ENCODE peak calls at places on chromosome 11, in eight cellular contexts. E is dorsolateral prefrontal cortex; F is BE2C; Y is WERI-Rb-1; M is heart left ventricle; C is heart right ventricle; D is CD4-positive, alpha-beta T cell; B is PC-9. W is an unnamed sample. For H3K27me3, the result is how much of the 10 kb centered on the place peaks cover.

GRCh38 chr11:98616256-98616655 is 404.5 kb upstream of the CNTN5 start:
- DNase-seq in E (no peak), F (no peak), Y (no peak), M (no peak), C (no peak), D (no peak), B (no peak), W (no peak)

GRCh38 chr11:11998091-11998781 is 10.2 kb downstream of the DKK3 start:
- DNase-seq in E (no peak), F (no peak), Y (no peak), M (no peak), C (no peak), D (no peak), B (no peak), W (no peak)

GRCh38 chr11:88169481-88169880 is 5.8 kb downstream of the RAB38 start:
- DNase-seq in E (no peak), F (no peak), Y (no peak), M (no peak), C (no peak), D (no peak), B (no peak), W (no peak)

GRCh38 chr11:69115586-69116560 is 39.9 kb upstream of the SMIM38 start:
- DNase-seq in E (no peak), F (no peak), Y (no peak), M (peak), C (peak), D (no peak), B (peak), W (no peak)

GRCh38 chr11:94309757-94310156 is 5.4 kb downstream of the IZUMO1R start:
- DNase-seq in E (no peak), F (no peak), Y (no peak), M (no peak), C (no peak), D (no peak), B (no peak), W (no peak)

GRCh38 chr11:2509481-2510001 is 64.7 kb downstream of the KCNQ1 start:
- DNase-seq in E (no peak), F (no peak), Y (no peak), M (peak), C (peak), D (no peak), B (no peak), W (peak)

GRCh38 chr11:117839234-117839882 is 14.8 kb upstream of the FXYD2 start:
- DNase-seq in E (no peak), F (no peak), Y (no peak), M (peak), C (peak), D (no peak), B (no peak), W (no peak)

GRCh38 chr11:68839953-68840641 is 1.6 kb downstream of the CPT1A start:
- DNase-seq in E (no peak), F (peak), Y (no peak), M (no peak), C (no peak), D (no peak), B (no peak), W (no peak)

GRCh38 chr11:23399995-23400394 is 539.7 kb upstream of the CCDC179 start:
- DNase-seq in E (no peak), F (no peak), Y (no peak), M (peak), C (no peak), D (no peak), B (no peak), W (no peak)

GRCh38 chr11:14538926-14539554 is 18.9 kb upstream of the PSMA1 start:
- DNase-seq in E (no peak), F (no peak), Y (no peak), M (no peak), C (no peak), D (no peak), B (no peak), W (no peak)
- TF ChIP-seq CTCF in E (no peak), F (no peak), Y (no peak), M (no peak), C (no peak), D (no peak), B (no peak), W (no peak)

GRCh38 chr11:65185869-65186341 is 4.2 kb downstream of the CAPN1 start:
- DNase-seq in E (no peak), F (no peak), Y (no peak), M (no peak), C (no peak), D (no peak), B (no peak), W (no peak)

GRCh38 chr11:65183201-65183891 is 1.6 kb downstream of the CAPN1 start:
- DNase-seq in E (no peak), F (no peak), Y (no peak), M (no peak), C (no peak), D (no peak), B (peak), W (no peak)

GRCh38 chr11:65184146-65184545 is 2.4 kb downstream of the CAPN1 start:
- DNase-seq in E (no peak), F (no peak), Y (no peak), M (no peak), C (no peak), D (no peak), B (no peak), W (no peak)

GRCh38 chr11:65186701-65187100 is 5.0 kb downstream of the CAPN1 start:
- DNase-seq in E (no peak), F (no peak), Y (no peak), M (no peak), C (no peak), D (no peak), B (no peak), W (no peak)

DNA sequence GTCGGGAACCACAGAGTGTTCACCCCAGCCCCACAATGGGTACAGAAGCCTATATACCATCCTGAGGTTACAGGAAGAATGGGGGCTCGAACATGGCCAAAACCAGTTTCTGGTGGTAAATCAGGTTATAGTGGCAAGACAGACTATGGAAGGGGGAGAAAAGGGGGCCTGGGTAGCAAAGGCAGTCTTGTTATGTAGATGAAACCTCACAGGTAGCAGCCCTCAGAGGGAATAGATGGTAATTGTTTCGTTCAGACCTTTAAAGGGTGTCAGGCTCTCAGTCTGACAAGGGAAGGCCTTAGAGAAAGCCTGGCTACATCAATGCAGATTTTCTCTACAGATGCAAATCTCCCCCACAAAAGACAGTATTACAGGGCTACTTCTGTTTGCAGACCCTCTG is 3.4 kb downstream of the CAPN1 start:
- DNase-seq in E (no peak), F (no peak), Y (no peak), M (no peak), C (no peak), D (no peak), B (no peak), W (no peak)
- H3K27me3 ChIP-seq in E (under half), F (under half), Y (under half), M (under half), C (under half), D (under half), B (under half), W (under half)

DNA sequence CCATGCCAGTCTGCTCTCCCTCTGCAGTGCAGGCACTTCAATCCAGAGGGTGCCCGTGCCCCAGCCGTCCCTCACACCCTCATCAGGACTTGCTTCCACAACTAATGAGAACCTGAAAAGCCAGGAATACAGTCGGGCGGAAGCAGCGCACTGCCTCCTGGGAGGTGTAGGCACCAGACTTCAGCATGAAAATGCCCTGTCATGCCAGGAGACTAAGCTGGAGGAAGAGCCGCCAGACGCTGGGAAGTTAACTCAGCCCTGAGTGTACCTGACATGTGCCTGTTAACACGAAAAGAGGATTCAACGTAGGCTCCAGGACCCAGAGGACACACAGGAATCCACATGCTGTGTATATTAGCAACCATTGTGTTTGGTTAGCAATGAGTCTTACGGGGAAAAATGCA is 40.0 kb upstream of the FLI1 start:
- DNase-seq in E (no peak), F (no peak), Y (no peak), M (peak), C (peak), D (no peak), B (peak), W (peak)
- TF ChIP-seq CTCF in E (no peak), F (no peak), Y (no peak), M (no peak), C (no peak), D (no peak), B (no peak), W (no peak)

DNA sequence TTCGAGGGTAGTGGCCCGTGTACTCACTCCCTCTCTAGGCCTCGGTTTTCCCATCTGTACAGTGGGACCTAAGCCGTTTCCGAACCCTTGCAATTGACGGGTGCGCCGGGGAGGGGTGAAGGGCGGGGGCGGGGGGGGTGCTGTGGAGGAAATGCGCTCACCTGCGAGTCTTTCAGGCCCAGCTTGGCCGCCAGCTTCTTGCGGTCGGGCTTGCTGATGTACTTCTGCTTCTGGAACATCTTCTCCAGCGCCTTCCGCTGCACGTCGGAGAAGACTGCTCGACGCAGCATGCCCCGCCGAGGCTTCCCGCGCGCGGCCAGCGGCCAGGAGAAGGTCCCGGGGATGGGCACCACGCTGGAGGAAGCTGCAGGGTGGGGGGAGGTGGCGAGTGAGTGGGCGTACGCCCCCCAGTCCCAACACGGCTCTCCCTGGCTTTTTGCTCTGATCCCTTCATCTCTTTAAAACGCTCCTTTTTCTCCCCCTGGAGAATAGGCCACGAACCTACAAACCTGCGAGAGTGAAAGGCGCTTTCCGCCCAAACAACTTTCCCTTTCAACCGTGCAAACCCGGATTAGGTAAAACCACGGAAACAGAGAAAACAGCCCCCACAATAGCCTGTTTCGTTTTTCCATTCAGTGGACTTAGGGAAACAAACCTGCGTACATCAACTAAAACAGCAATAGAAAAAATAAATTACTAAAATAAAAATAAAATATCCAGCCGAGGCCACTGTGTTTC is 3.2 kb downstream of the DBX1 start:
- DNase-seq in E (no peak), F (no peak), Y (no peak), M (no peak), C (no peak), D (no peak), B (no peak), W (peak)
- H3K27me3 ChIP-seq in E (half or more), F (under half), Y (under half), M (half or more), C (half or more), D (half or more), B (under half), W (under half)

DNA sequence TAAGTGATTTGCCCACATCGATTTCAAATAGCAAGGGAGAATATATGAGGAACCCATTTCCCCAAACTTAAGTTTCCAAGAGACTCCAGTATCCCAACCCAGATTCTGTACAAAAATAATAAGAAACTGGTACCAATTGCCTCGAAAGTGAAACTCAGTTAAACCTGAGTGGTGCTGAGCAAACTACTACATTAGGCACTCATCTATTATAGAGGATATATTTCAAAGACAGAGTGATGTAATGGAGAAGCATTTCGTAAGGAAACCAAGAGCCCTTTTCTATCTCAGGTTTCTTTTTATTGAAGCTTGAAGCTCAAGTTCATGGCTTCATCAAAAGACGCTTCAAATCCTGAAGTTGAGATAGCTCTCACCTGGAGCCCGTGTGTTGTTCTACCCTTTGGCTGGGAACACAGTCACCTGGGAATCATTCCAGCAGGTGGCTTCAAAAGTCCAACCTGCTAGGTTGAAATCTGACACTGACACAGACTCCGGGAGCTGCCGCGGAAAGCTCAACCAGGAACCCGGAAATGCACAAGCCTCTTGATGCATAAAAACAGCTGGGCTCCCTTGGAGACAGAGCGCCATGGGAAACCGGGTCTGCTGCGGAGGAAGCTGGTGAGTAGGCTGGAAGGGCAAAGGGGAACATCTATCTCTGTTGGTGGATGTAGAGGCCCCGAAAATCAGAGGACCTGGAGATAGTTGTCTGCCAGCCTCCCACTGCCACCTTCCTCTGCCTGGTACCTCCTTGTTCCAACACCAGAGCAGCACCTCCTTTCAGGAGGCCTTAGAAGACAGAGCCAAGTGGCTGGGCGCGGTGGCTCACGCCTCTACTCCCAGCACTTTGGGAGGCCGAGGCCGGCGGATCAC is at the start of gene C11orf52:
- DNase-seq in E (no peak), F (no peak), Y (no peak), M (no peak), C (peak), D (no peak), B (peak), W (peak)
- TF ChIP-seq CTCF in E (no peak), F (no peak), Y (no peak), M (no peak), C (no peak), D (no peak), B (peak), W (no peak)